ENCODE peak calls at places on chromosomes 4 and X, in six cellular contexts. Y is Panc1, M is iris pigment epithelial cell, O is CMK, V is PC-3, H is hippocampal formation. I is an unnamed sample.

GRCh38 chr4:14646831-14647230 is 355.4 kb upstream of the CPEB2 start:
- DNase-seq in Y (no peak), H (no peak), O (no peak), M (peak; percentile 11), V (peak; percentile 31), I (no peak)

GRCh38 chrX:38893441-38893840 is 92.2 kb downstream of the MID1IP1 start:
- DNase-seq in Y (no peak), H (no peak), M (no peak), V (no peak), O (no peak), I (no peak)

GRCh38 chr4:15427715-15428114 is at the start of gene C1QTNF7:
- DNase-seq in Y (no peak), H (no peak), V (no peak), M (no peak), O (no peak), I (no peak)

GRCh38 chr4:5888222-5888701 is 4.6 kb downstream of the CRMP1 start:
- DNase-seq in Y (no peak), V (no peak), H (no peak), O (no peak), M (no peak), I (no peak)

GRCh38 chr4:144787365-144788263 is 141.7 kb downstream of the HHIP start:
- DNase-seq in M (peak; percentile 50), H (no peak), O (no peak), Y (peak; percentile 12), V (peak; percentile 62), I (peak; percentile 27)

GRCh38 chr4:141339386-141339785 is 118.7 kb downstream of the ZNF330 start:
- DNase-seq in Y (no peak), O (no peak), H (no peak), M (no peak), V (no peak), I (no peak)

GRCh38 chr4:110620352-110621327 is 2.2 kb downstream of the PITX2 start:
- DNase-seq in O (no peak), Y (no peak), M (peak; percentile 80), H (no peak), V (peak; percentile 45), I (no peak)

GRCh38 chr4:786074-786741 is 39.7 kb downstream of the CPLX1 start:
- DNase-seq in H (no peak), O (no peak), M (no peak), Y (no peak), V (no peak), I (no peak)

GRCh38 chrX:153609917-153610833 is 11.2 kb upstream of the CCNQ start:
- DNase-seq in M (peak; percentile 60), H (peak; percentile 62), Y (no peak), V (peak; percentile 67), O (no peak), I (peak; percentile 21)

GRCh38 chr4:68724426-68724825 is 54.0 kb upstream of the UGT2B15 start:
- DNase-seq in Y (no peak), V (peak; percentile 18), O (no peak), H (no peak), M (no peak), I (no peak)

GRCh38 chr4:3291411-3291968 is 1.3 kb upstream of the RGS12 start:
- DNase-seq in M (no peak), V (peak; percentile 50), O (no peak), H (no peak), Y (no peak), I (peak; percentile 54)

GRCh38 chr4:156977435-156978160 is 6.0 kb upstream of the PDGFC start:
- DNase-seq in V (no peak), O (no peak), M (peak; percentile 97), H (no peak), Y (no peak), I (peak; percentile 54)

I was measured in mammary epithelial cell.